ENCODE peak calls at places on chromosomes 3 and 15, in seven cellular contexts. X is A549; Y is HFF-Myc; J is endodermal cell; A is activated CD4-positive, CD25-positive, alpha-beta regulatory T cell; C is activated T-cell treated with anti-CD3 and anti-CD28 coated beads, Interleukin-2, amount 50 U/mL, for 24 hours; N is NCI-H1436. F is an unnamed sample.
A peak's percentile ranks its signal among the peaks of the same experiment; 100 is the strongest.

GRCh38 chr15:69074011-69074842 is 59.7 kb downstream of the NOX5 start:
- DNase-seq in N (peak; percentile 49), Y (peak; percentile 22), A (no peak), C (no peak), J (peak; percentile 92), X (peak; percentile 86), F (peak; percentile 18)

GRCh38 chr15:92579486-92579885 is 76.1 kb downstream of the FAM174B start:
- DNase-seq in C (no peak), Y (no peak), X (no peak), N (no peak), J (no peak), A (no peak), F (no peak)

GRCh38 chr15:65208656-65209055 is 2.6 kb downstream of the CILP start:
- DNase-seq in J (no peak), X (no peak), A (no peak), Y (no peak), C (no peak), N (no peak), F (no peak)

GRCh38 chr3:127734181-127734720 is 61.5 kb downstream of the ABTB1 start:
- DNase-seq in J (no peak), N (no peak), C (no peak), Y (no peak), A (no peak), X (no peak), F (no peak)

GRCh38 chr15:27412413-27412812 is 441.4 kb downstream of the GABRG3 start:
- DNase-seq in N (no peak), C (no peak), J (peak; percentile 57), A (no peak), X (no peak), Y (no peak), F (no peak)

GRCh38 chr3:53804697-53805462 is 41.3 kb downstream of the CHDH start:
- DNase-seq in X (peak; percentile 62), C (no peak), N (no peak), Y (peak; percentile 59), J (peak; percentile 79), A (no peak), F (peak; percentile 13)

GRCh38 chr3:16305121-16305541 is 40.1 kb downstream of the OXNAD1 start:
- DNase-seq in N (no peak), X (no peak), Y (no peak), A (no peak), C (no peak), J (no peak), F (no peak)

GRCh38 chr3:87626471-87626995 is 350.1 kb upstream of the POU1F1 start:
- DNase-seq in N (no peak), X (no peak), J (no peak), C (no peak), Y (no peak), A (no peak), F (no peak)

GRCh38 chr15:67319968-67320367 is 65.4 kb downstream of the IQCH start:
- DNase-seq in Y (no peak), A (no peak), C (no peak), N (no peak), J (no peak), X (no peak), F (no peak)

GRCh38 chr15:89673162-89673506 is 6.0 kb downstream of the PLIN1 start:
- DNase-seq in C (no peak), Y (no peak), A (no peak), J (peak; percentile 94), N (peak; percentile 49), X (peak; percentile 76), F (no peak)

GRCh38 chr3:49422379-49423248 is at the start of gene AMT:
- DNase-seq in Y (no peak), N (no peak), A (no peak), X (no peak), C (no peak), J (peak; percentile 97), F (no peak)

GRCh38 chr3:32577621-32578556 is 7.2 kb upstream of the DYNC1LI1 start:
- DNase-seq in Y (no peak), N (no peak), C (no peak), A (no peak), X (no peak), J (no peak), F (no peak)

GRCh38 chr3:143525408-143525807 is 322.9 kb downstream of the SLC9A9 start:
- DNase-seq in Y (no peak), X (no peak), A (no peak), N (no peak), C (no peak), J (no peak), F (no peak)

GRCh38 chr3:177337548-177338331 is 140.5 kb upstream of the TBL1XR1 start:
- DNase-seq in A (peak; percentile 29), J (no peak), X (no peak), Y (no peak), C (peak; percentile 74), N (no peak), F (no peak)